ENCODE peak calls at places on chromosomes 7 and 10, in four cellular contexts. One of them, this sample, is unnamed.

GRCh38 chr7:157907998-157908782 is 571.4 kb downstream of the DNAJB6 start:
- DNase-seq in stimulated activated CD4-positive, alpha-beta T cell treated with anti-CD3 and anti-CD28 coated beads, Interleukin-2, amount 100 ng/mL, for 48 hours: no peak
- DNase-seq in M059J: peak; percentile 20
- DNase-seq in activated CD4-positive, alpha-beta T cell treated with anti-CD3 and anti-CD28 coated beads, Interleukin-2, amount 50 U/mL, for 1 hour: no peak
- DNase-seq in this sample: no peak

GRCh38 chr7:150450491-150450992 is at the start of gene GIMAP8:
- DNase-seq in activated CD4-positive, alpha-beta T cell treated with anti-CD3 and anti-CD28 coated beads, Interleukin-2, amount 50 U/mL, for 1 hour: peak; percentile 66
- DNase-seq in M059J: no peak
- DNase-seq in stimulated activated CD4-positive, alpha-beta T cell treated with anti-CD3 and anti-CD28 coated beads, Interleukin-2, amount 100 ng/mL, for 48 hours: peak; percentile 50
- DNase-seq in this sample: peak; percentile 29

GRCh38 chr7:153910604-153911003 is 141.6 kb upstream of the DPP6 start:
- DNase-seq in stimulated activated CD4-positive, alpha-beta T cell treated with anti-CD3 and anti-CD28 coated beads, Interleukin-2, amount 100 ng/mL, for 48 hours: no peak
- DNase-seq in M059J: no peak
- DNase-seq in activated CD4-positive, alpha-beta T cell treated with anti-CD3 and anti-CD28 coated beads, Interleukin-2, amount 50 U/mL, for 1 hour: no peak
- DNase-seq in this sample: no peak

GRCh38 chr7:95478139-95479037 is 7.4 kb upstream of the ASB4 start:
- DNase-seq in M059J: peak; percentile 64
- DNase-seq in activated CD4-positive, alpha-beta T cell treated with anti-CD3 and anti-CD28 coated beads, Interleukin-2, amount 50 U/mL, for 1 hour: no peak
- DNase-seq in stimulated activated CD4-positive, alpha-beta T cell treated with anti-CD3 and anti-CD28 coated beads, Interleukin-2, amount 100 ng/mL, for 48 hours: no peak
- DNase-seq in this sample: no peak

GRCh38 chr7:121366852-121367431 is 29.2 kb downstream of the FAM3C start:
- DNase-seq in activated CD4-positive, alpha-beta T cell treated with anti-CD3 and anti-CD28 coated beads, Interleukin-2, amount 50 U/mL, for 1 hour: peak; percentile 3
- DNase-seq in stimulated activated CD4-positive, alpha-beta T cell treated with anti-CD3 and anti-CD28 coated beads, Interleukin-2, amount 100 ng/mL, for 48 hours: peak; percentile 11
- DNase-seq in M059J: peak; percentile 37
- DNase-seq in this sample: no peak

GRCh38 chr10:49108656-49109055 is 6.7 kb downstream of the VSTM4 start:
- DNase-seq in M059J: no peak
- DNase-seq in stimulated activated CD4-positive, alpha-beta T cell treated with anti-CD3 and anti-CD28 coated beads, Interleukin-2, amount 100 ng/mL, for 48 hours: no peak
- DNase-seq in activated CD4-positive, alpha-beta T cell treated with anti-CD3 and anti-CD28 coated beads, Interleukin-2, amount 50 U/mL, for 1 hour: no peak
- DNase-seq in this sample: no peak

GRCh38 chr7:70569335-70569819 is 562.6 kb upstream of the GALNT17 start:
- DNase-seq in activated CD4-positive, alpha-beta T cell treated with anti-CD3 and anti-CD28 coated beads, Interleukin-2, amount 50 U/mL, for 1 hour: no peak
- DNase-seq in stimulated activated CD4-positive, alpha-beta T cell treated with anti-CD3 and anti-CD28 coated beads, Interleukin-2, amount 100 ng/mL, for 48 hours: no peak
- DNase-seq in M059J: peak; percentile 20
- DNase-seq in this sample: no peak

GRCh38 chr10:100882681-100883321 is 30.0 kb upstream of the SLF2 start:
- DNase-seq in stimulated activated CD4-positive, alpha-beta T cell treated with anti-CD3 and anti-CD28 coated beads, Interleukin-2, amount 100 ng/mL, for 48 hours: no peak
- DNase-seq in activated CD4-positive, alpha-beta T cell treated with anti-CD3 and anti-CD28 coated beads, Interleukin-2, amount 50 U/mL, for 1 hour: no peak
- DNase-seq in M059J: peak; percentile 30
- DNase-seq in this sample: no peak

GRCh38 chr10:99661370-99661749 is 2.1 kb downstream of the ENTPD7 start:
- DNase-seq in activated CD4-positive, alpha-beta T cell treated with anti-CD3 and anti-CD28 coated beads, Interleukin-2, amount 50 U/mL, for 1 hour: no peak
- DNase-seq in stimulated activated CD4-positive, alpha-beta T cell treated with anti-CD3 and anti-CD28 coated beads, Interleukin-2, amount 100 ng/mL, for 48 hours: no peak
- DNase-seq in M059J: peak; percentile 91
- DNase-seq in this sample: no peak

GRCh38 chr10:21533577-21534475 is at the start of gene MLLT10:
- DNase-seq in stimulated activated CD4-positive, alpha-beta T cell treated with anti-CD3 and anti-CD28 coated beads, Interleukin-2, amount 100 ng/mL, for 48 hours: peak; percentile 87
- DNase-seq in activated CD4-positive, alpha-beta T cell treated with anti-CD3 and anti-CD28 coated beads, Interleukin-2, amount 50 U/mL, for 1 hour: peak; percentile 88
- DNase-seq in M059J: peak; percentile 83
- DNase-seq in this sample: peak; percentile 86

GRCh38 chr7:39605087-39605486 is 18.3 kb upstream of the RALA start:
- DNase-seq in M059J: peak; percentile 65
- DNase-seq in stimulated activated CD4-positive, alpha-beta T cell treated with anti-CD3 and anti-CD28 coated beads, Interleukin-2, amount 100 ng/mL, for 48 hours: no peak
- DNase-seq in activated CD4-positive, alpha-beta T cell treated with anti-CD3 and anti-CD28 coated beads, Interleukin-2, amount 50 U/mL, for 1 hour: no peak
- DNase-seq in this sample: no peak

GRCh38 chr7:150631866-150632864 is at the start of gene GIMAP6:
- DNase-seq in activated CD4-positive, alpha-beta T cell treated with anti-CD3 and anti-CD28 coated beads, Interleukin-2, amount 50 U/mL, for 1 hour: peak; percentile 27
- DNase-seq in M059J: peak; percentile 2
- DNase-seq in stimulated activated CD4-positive, alpha-beta T cell treated with anti-CD3 and anti-CD28 coated beads, Interleukin-2, amount 100 ng/mL, for 48 hours: peak; percentile 20
- DNase-seq in this sample: peak; percentile 55

GRCh38 chr10:72226418-72227027 is 10.4 kb upstream of the ASCC1 start:
- DNase-seq in M059J: no peak
- DNase-seq in activated CD4-positive, alpha-beta T cell treated with anti-CD3 and anti-CD28 coated beads, Interleukin-2, amount 50 U/mL, for 1 hour: no peak
- DNase-seq in stimulated activated CD4-positive, alpha-beta T cell treated with anti-CD3 and anti-CD28 coated beads, Interleukin-2, amount 100 ng/mL, for 48 hours: no peak
- DNase-seq in this sample: no peak

GRCh38 chr10:26566525-26567348 is 128.6 kb downstream of the APBB1IP start:
- DNase-seq in activated CD4-positive, alpha-beta T cell treated with anti-CD3 and anti-CD28 coated beads, Interleukin-2, amount 50 U/mL, for 1 hour: no peak
- DNase-seq in M059J: no peak
- DNase-seq in stimulated activated CD4-positive, alpha-beta T cell treated with anti-CD3 and anti-CD28 coated beads, Interleukin-2, amount 100 ng/mL, for 48 hours: no peak
- DNase-seq in this sample: no peak

GRCh38 chr10:75400769-75401568 is 595 bp downstream of the ZNF503 start:
- DNase-seq in activated CD4-positive, alpha-beta T cell treated with anti-CD3 and anti-CD28 coated beads, Interleukin-2, amount 50 U/mL, for 1 hour: no peak
- DNase-seq in M059J: peak; percentile 60
- DNase-seq in stimulated activated CD4-positive, alpha-beta T cell treated with anti-CD3 and anti-CD28 coated beads, Interleukin-2, amount 100 ng/mL, for 48 hours: no peak
- DNase-seq in this sample: peak; percentile 61

GRCh38 chr7:83130623-83131545 is 31.8 kb downstream of the PCLO start:
- DNase-seq in activated CD4-positive, alpha-beta T cell treated with anti-CD3 and anti-CD28 coated beads, Interleukin-2, amount 50 U/mL, for 1 hour: no peak
- DNase-seq in M059J: no peak
- DNase-seq in stimulated activated CD4-positive, alpha-beta T cell treated with anti-CD3 and anti-CD28 coated beads, Interleukin-2, amount 100 ng/mL, for 48 hours: no peak
- DNase-seq in this sample: no peak

GRCh38 chr10:86254526-86255174 is 111.9 kb downstream of the GRID1 start:
- DNase-seq in stimulated activated CD4-positive, alpha-beta T cell treated with anti-CD3 and anti-CD28 coated beads, Interleukin-2, amount 100 ng/mL, for 48 hours: no peak
- DNase-seq in activated CD4-positive, alpha-beta T cell treated with anti-CD3 and anti-CD28 coated beads, Interleukin-2, amount 50 U/mL, for 1 hour: no peak
- DNase-seq in M059J: no peak
- DNase-seq in this sample: no peak

GRCh38 chr7:157573244-157573643 is 236.4 kb downstream of the DNAJB6 start:
- DNase-seq in M059J: no peak
- DNase-seq in activated CD4-positive, alpha-beta T cell treated with anti-CD3 and anti-CD28 coated beads, Interleukin-2, amount 50 U/mL, for 1 hour: no peak
- DNase-seq in stimulated activated CD4-positive, alpha-beta T cell treated with anti-CD3 and anti-CD28 coated beads, Interleukin-2, amount 100 ng/mL, for 48 hours: no peak
- DNase-seq in this sample: no peak

GRCh38 chr10:16280595-16280994 is 156.2 kb upstream of the PTER start:
- DNase-seq in activated CD4-positive, alpha-beta T cell treated with anti-CD3 and anti-CD28 coated beads, Interleukin-2, amount 50 U/mL, for 1 hour: no peak
- DNase-seq in stimulated activated CD4-positive, alpha-beta T cell treated with anti-CD3 and anti-CD28 coated beads, Interleukin-2, amount 100 ng/mL, for 48 hours: no peak
- DNase-seq in M059J: no peak
- DNase-seq in this sample: no peak

GRCh38 chr10:77305650-77306632 is 331.7 kb downstream of the KCNMA1 start:
- DNase-seq in stimulated activated CD4-positive, alpha-beta T cell treated with anti-CD3 and anti-CD28 coated beads, Interleukin-2, amount 100 ng/mL, for 48 hours: no peak
- DNase-seq in M059J: peak; percentile 30
- DNase-seq in activated CD4-positive, alpha-beta T cell treated with anti-CD3 and anti-CD28 coated beads, Interleukin-2, amount 50 U/mL, for 1 hour: no peak
- DNase-seq in this sample: no peak

GRCh38 chr7:117698018-117698417 is 175.2 kb downstream of the CTTNBP2 start:
- DNase-seq in M059J: no peak
- DNase-seq in activated CD4-positive, alpha-beta T cell treated with anti-CD3 and anti-CD28 coated beads, Interleukin-2, amount 50 U/mL, for 1 hour: no peak
- DNase-seq in stimulated activated CD4-positive, alpha-beta T cell treated with anti-CD3 and anti-CD28 coated beads, Interleukin-2, amount 100 ng/mL, for 48 hours: no peak
- DNase-seq in this sample: no peak

GRCh38 chr7:131381069-131381838 is 53.6 kb downstream of the MKLN1 start:
- DNase-seq in activated CD4-positive, alpha-beta T cell treated with anti-CD3 and anti-CD28 coated beads, Interleukin-2, amount 50 U/mL, for 1 hour: no peak
- DNase-seq in M059J: peak; percentile 71
- DNase-seq in stimulated activated CD4-positive, alpha-beta T cell treated with anti-CD3 and anti-CD28 coated beads, Interleukin-2, amount 100 ng/mL, for 48 hours: no peak
- DNase-seq in this sample: no peak

GRCh38 chr10:90977162-90977854 is 56.4 kb upstream of the ANKRD1 start:
- DNase-seq in activated CD4-positive, alpha-beta T cell treated with anti-CD3 and anti-CD28 coated beads, Interleukin-2, amount 50 U/mL, for 1 hour: no peak
- DNase-seq in M059J: no peak
- DNase-seq in stimulated activated CD4-positive, alpha-beta T cell treated with anti-CD3 and anti-CD28 coated beads, Interleukin-2, amount 100 ng/mL, for 48 hours: no peak
- DNase-seq in this sample: no peak

GRCh38 chr10:74825371-74826141 is 844 bp upstream of the KAT6B start:
- DNase-seq in activated CD4-positive, alpha-beta T cell treated with anti-CD3 and anti-CD28 coated beads, Interleukin-2, amount 50 U/mL, for 1 hour: peak; percentile 51
- DNase-seq in M059J: no peak
- DNase-seq in stimulated activated CD4-positive, alpha-beta T cell treated with anti-CD3 and anti-CD28 coated beads, Interleukin-2, amount 100 ng/mL, for 48 hours: peak; percentile 34
- DNase-seq in this sample: peak; percentile 51

GRCh38 chr10:63553031-63553430 is 31.8 kb downstream of the REEP3 start:
- DNase-seq in M059J: peak; percentile 84
- DNase-seq in stimulated activated CD4-positive, alpha-beta T cell treated with anti-CD3 and anti-CD28 coated beads, Interleukin-2, amount 100 ng/mL, for 48 hours: no peak
- DNase-seq in activated CD4-positive, alpha-beta T cell treated with anti-CD3 and anti-CD28 coated beads, Interleukin-2, amount 50 U/mL, for 1 hour: no peak
- DNase-seq in this sample: no peak

GRCh38 chr7:99551329-99551728 is 585 bp downstream of the FAM200A start:
- DNase-seq in M059J: no peak
- DNase-seq in stimulated activated CD4-positive, alpha-beta T cell treated with anti-CD3 and anti-CD28 coated beads, Interleukin-2, amount 100 ng/mL, for 48 hours: no peak
- DNase-seq in activated CD4-positive, alpha-beta T cell treated with anti-CD3 and anti-CD28 coated beads, Interleukin-2, amount 50 U/mL, for 1 hour: no peak
- DNase-seq in this sample: no peak

GRCh38 chr10:4011136-4011812 is 226.3 kb upstream of the KLF6 start:
- DNase-seq in activated CD4-positive, alpha-beta T cell treated with anti-CD3 and anti-CD28 coated beads, Interleukin-2, amount 50 U/mL, for 1 hour: no peak
- DNase-seq in stimulated activated CD4-positive, alpha-beta T cell treated with anti-CD3 and anti-CD28 coated beads, Interleukin-2, amount 100 ng/mL, for 48 hours: no peak
- DNase-seq in M059J: no peak
- DNase-seq in this sample: no peak

GRCh38 chr7:77727936-77728701 is 31.9 kb downstream of the RSBN1L start:
- DNase-seq in stimulated activated CD4-positive, alpha-beta T cell treated with anti-CD3 and anti-CD28 coated beads, Interleukin-2, amount 100 ng/mL, for 48 hours: no peak
- DNase-seq in activated CD4-positive, alpha-beta T cell treated with anti-CD3 and anti-CD28 coated beads, Interleukin-2, amount 50 U/mL, for 1 hour: no peak
- DNase-seq in M059J: peak; percentile 63
- DNase-seq in this sample: no peak

GRCh38 chr10:89389254-89389653 is 3.2 kb upstream of the IFIT1 start:
- DNase-seq in activated CD4-positive, alpha-beta T cell treated with anti-CD3 and anti-CD28 coated beads, Interleukin-2, amount 50 U/mL, for 1 hour: no peak
- DNase-seq in stimulated activated CD4-positive, alpha-beta T cell treated with anti-CD3 and anti-CD28 coated beads, Interleukin-2, amount 100 ng/mL, for 48 hours: no peak
- DNase-seq in M059J: peak; percentile 67
- DNase-seq in this sample: no peak

GRCh38 chr10:28777911-28778310 is 100.6 kb downstream of the BAMBI start:
- DNase-seq in M059J: peak; percentile 4
- DNase-seq in activated CD4-positive, alpha-beta T cell treated with anti-CD3 and anti-CD28 coated beads, Interleukin-2, amount 50 U/mL, for 1 hour: no peak
- DNase-seq in stimulated activated CD4-positive, alpha-beta T cell treated with anti-CD3 and anti-CD28 coated beads, Interleukin-2, amount 100 ng/mL, for 48 hours: no peak
- DNase-seq in this sample: no peak

GRCh38 chr10:62154231-62154630 is 114.4 kb downstream of the RTKN2 start:
- DNase-seq in stimulated activated CD4-positive, alpha-beta T cell treated with anti-CD3 and anti-CD28 coated beads, Interleukin-2, amount 100 ng/mL, for 48 hours: no peak
- DNase-seq in activated CD4-positive, alpha-beta T cell treated with anti-CD3 and anti-CD28 coated beads, Interleukin-2, amount 50 U/mL, for 1 hour: no peak
- DNase-seq in M059J: no peak
- DNase-seq in this sample: no peak

GRCh38 chr7:129149546-129149945 is 5.0 kb downstream of the TSPAN33 start:
- DNase-seq in activated CD4-positive, alpha-beta T cell treated with anti-CD3 and anti-CD28 coated beads, Interleukin-2, amount 50 U/mL, for 1 hour: no peak
- DNase-seq in stimulated activated CD4-positive, alpha-beta T cell treated with anti-CD3 and anti-CD28 coated beads, Interleukin-2, amount 100 ng/mL, for 48 hours: no peak
- DNase-seq in M059J: no peak
- DNase-seq in this sample: peak; percentile 53

GRCh38 chr7:105621617-105622016 is 40.3 kb upstream of the EFCAB10 start:
- DNase-seq in M059J: no peak
- DNase-seq in stimulated activated CD4-positive, alpha-beta T cell treated with anti-CD3 and anti-CD28 coated beads, Interleukin-2, amount 100 ng/mL, for 48 hours: no peak
- DNase-seq in activated CD4-positive, alpha-beta T cell treated with anti-CD3 and anti-CD28 coated beads, Interleukin-2, amount 50 U/mL, for 1 hour: no peak
- DNase-seq in this sample: no peak

GRCh38 chr7:7180725-7181428 is 1.5 kb upstream of the C1GALT1 start:
- DNase-seq in M059J: no peak
- DNase-seq in stimulated activated CD4-positive, alpha-beta T cell treated with anti-CD3 and anti-CD28 coated beads, Interleukin-2, amount 100 ng/mL, for 48 hours: no peak
- DNase-seq in activated CD4-positive, alpha-beta T cell treated with anti-CD3 and anti-CD28 coated beads, Interleukin-2, amount 50 U/mL, for 1 hour: no peak
- DNase-seq in this sample: no peak

GRCh38 chr10:131758062-131758941 is 142.5 kb upstream of the PPP2R2D start:
- DNase-seq in M059J: no peak
- DNase-seq in activated CD4-positive, alpha-beta T cell treated with anti-CD3 and anti-CD28 coated beads, Interleukin-2, amount 50 U/mL, for 1 hour: no peak
- DNase-seq in stimulated activated CD4-positive, alpha-beta T cell treated with anti-CD3 and anti-CD28 coated beads, Interleukin-2, amount 100 ng/mL, for 48 hours: no peak
- DNase-seq in this sample: no peak

GRCh38 chr10:128543186-128543585 is 417.0 kb upstream of the MKI67 start:
- DNase-seq in activated CD4-positive, alpha-beta T cell treated with anti-CD3 and anti-CD28 coated beads, Interleukin-2, amount 50 U/mL, for 1 hour: no peak
- DNase-seq in M059J: no peak
- DNase-seq in stimulated activated CD4-positive, alpha-beta T cell treated with anti-CD3 and anti-CD28 coated beads, Interleukin-2, amount 100 ng/mL, for 48 hours: no peak
- DNase-seq in this sample: no peak

GRCh38 chr10:97714401-97715258 is 1.1 kb downstream of the MARVELD1 start:
- DNase-seq in M059J: peak; percentile 75
- DNase-seq in activated CD4-positive, alpha-beta T cell treated with anti-CD3 and anti-CD28 coated beads, Interleukin-2, amount 50 U/mL, for 1 hour: no peak
- DNase-seq in stimulated activated CD4-positive, alpha-beta T cell treated with anti-CD3 and anti-CD28 coated beads, Interleukin-2, amount 100 ng/mL, for 48 hours: peak; percentile 17
- DNase-seq in this sample: peak; percentile 34

GRCh38 chr10:9096288-9096687 is 1041.8 kb downstream of the GATA3 start:
- DNase-seq in stimulated activated CD4-positive, alpha-beta T cell treated with anti-CD3 and anti-CD28 coated beads, Interleukin-2, amount 100 ng/mL, for 48 hours: peak; percentile 13
- DNase-seq in M059J: no peak
- DNase-seq in activated CD4-positive, alpha-beta T cell treated with anti-CD3 and anti-CD28 coated beads, Interleukin-2, amount 50 U/mL, for 1 hour: peak; percentile 34
- DNase-seq in this sample: no peak

GRCh38 chr10:124354411-124355382 is 64.0 kb downstream of the OAT start:
- DNase-seq in stimulated activated CD4-positive, alpha-beta T cell treated with anti-CD3 and anti-CD28 coated beads, Interleukin-2, amount 100 ng/mL, for 48 hours: peak; percentile 31
- DNase-seq in activated CD4-positive, alpha-beta T cell treated with anti-CD3 and anti-CD28 coated beads, Interleukin-2, amount 50 U/mL, for 1 hour: peak; percentile 8
- DNase-seq in M059J: peak; percentile 66
- DNase-seq in this sample: peak; percentile 7

This sample was measured in HL-60.